ENCODE peak calls at places on chromosomes 1 and 21, in eight cellular contexts. One of them, this sample, is unnamed.

GRCh38 chr1:16068356-16069270 is 4.8 kb downstream of the FAM131C start:
- DNase-seq in tibial artery: peak
- DNase-seq in PC-9: no peak
- DNase-seq in Caco-2: no peak
- DNase-seq in cardiac fibroblast: peak
- DNase-seq in PC-3: no peak
- DNase-seq in neural progenitor cell: no peak
- DNase-seq in endothelial cell: no peak
- DNase-seq in this sample: no peak

GRCh38 chr21:14842641-14843040 is 222.2 kb downstream of the NRIP1 start:
- DNase-seq in tibial artery: no peak
- DNase-seq in PC-9: no peak
- DNase-seq in Caco-2: no peak
- DNase-seq in cardiac fibroblast: no peak
- DNase-seq in PC-3: no peak
- DNase-seq in neural progenitor cell: no peak
- DNase-seq in endothelial cell: no peak
- DNase-seq in this sample: no peak

GRCh38 chr21:20215959-20216358 is 782.2 kb upstream of the NCAM2 start:
- DNase-seq in tibial artery: no peak
- DNase-seq in PC-9: no peak
- DNase-seq in Caco-2: no peak
- DNase-seq in cardiac fibroblast: no peak
- DNase-seq in PC-3: no peak
- DNase-seq in neural progenitor cell: no peak
- DNase-seq in endothelial cell: no peak
- DNase-seq in this sample: no peak

GRCh38 chr1:247376659-247377058 is 39.3 kb upstream of the NLRP3 start:
- DNase-seq in tibial artery: no peak
- DNase-seq in PC-9: no peak
- DNase-seq in Caco-2: no peak
- DNase-seq in cardiac fibroblast: no peak
- DNase-seq in PC-3: no peak
- DNase-seq in neural progenitor cell: peak
- DNase-seq in endothelial cell: peak
- DNase-seq in this sample: no peak

GRCh38 chr1:32933742-32934322 is 30.8 kb downstream of the RNF19B start:
- DNase-seq in tibial artery: no peak
- DNase-seq in PC-9: peak
- DNase-seq in Caco-2: peak
- DNase-seq in cardiac fibroblast: peak
- DNase-seq in PC-3: peak
- DNase-seq in neural progenitor cell: peak
- DNase-seq in endothelial cell: peak
- DNase-seq in this sample: peak

GRCh38 chr1:100387644-100388350 is 35.5 kb downstream of the CDC14A start:
- DNase-seq in tibial artery: no peak
- DNase-seq in PC-9: no peak
- DNase-seq in Caco-2: no peak
- DNase-seq in cardiac fibroblast: peak
- DNase-seq in PC-3: no peak
- DNase-seq in neural progenitor cell: no peak
- DNase-seq in endothelial cell: no peak
- DNase-seq in this sample: no peak

GRCh38 chr1:81594211-81594610 is 206.5 kb upstream of the ADGRL2 start:
- DNase-seq in tibial artery: no peak
- DNase-seq in PC-9: no peak
- DNase-seq in Caco-2: no peak
- DNase-seq in cardiac fibroblast: no peak
- DNase-seq in PC-3: no peak
- DNase-seq in neural progenitor cell: no peak
- DNase-seq in endothelial cell: no peak
- DNase-seq in this sample: no peak

GRCh38 chr1:51236548-51237312 is 657 bp downstream of the RNF11 start:
- DNase-seq in tibial artery: peak
- DNase-seq in PC-9: peak
- DNase-seq in Caco-2: peak
- DNase-seq in cardiac fibroblast: peak
- DNase-seq in PC-3: peak
- DNase-seq in neural progenitor cell: peak
- DNase-seq in endothelial cell: peak
- DNase-seq in this sample: no peak

GRCh38 chr1:204286841-204287387 is 72.8 kb downstream of the PLEKHA6 start:
- DNase-seq in tibial artery: peak
- DNase-seq in PC-9: peak
- DNase-seq in Caco-2: peak
- DNase-seq in cardiac fibroblast: no peak
- DNase-seq in PC-3: peak
- DNase-seq in neural progenitor cell: no peak
- DNase-seq in endothelial cell: no peak
- DNase-seq in this sample: no peak

GRCh38 chr21:37710555-37711293 is 205.5 kb downstream of the KCNJ6 start:
- DNase-seq in tibial artery: peak
- DNase-seq in PC-9: no peak
- DNase-seq in Caco-2: no peak
- DNase-seq in cardiac fibroblast: peak
- DNase-seq in PC-3: peak
- DNase-seq in neural progenitor cell: no peak
- DNase-seq in endothelial cell: no peak
- DNase-seq in this sample: no peak

GRCh38 chr1:116678732-116679090 is 11.2 kb upstream of the IGSF3 start:
- DNase-seq in tibial artery: no peak
- DNase-seq in PC-9: no peak
- DNase-seq in Caco-2: no peak
- DNase-seq in cardiac fibroblast: no peak
- DNase-seq in PC-3: no peak
- DNase-seq in neural progenitor cell: no peak
- DNase-seq in endothelial cell: no peak
- DNase-seq in this sample: no peak

GRCh38 chr1:93681549-93682412 is at the start of gene BCAR3:
- DNase-seq in tibial artery: peak
- DNase-seq in PC-9: peak
- DNase-seq in Caco-2: peak
- DNase-seq in cardiac fibroblast: peak
- DNase-seq in PC-3: peak
- DNase-seq in neural progenitor cell: peak
- DNase-seq in endothelial cell: peak
- DNase-seq in this sample: no peak

GRCh38 chr1:164417016-164417704 is 141.8 kb upstream of the PBX1 start:
- DNase-seq in tibial artery: no peak
- DNase-seq in PC-9: no peak
- DNase-seq in Caco-2: no peak
- DNase-seq in cardiac fibroblast: no peak
- DNase-seq in PC-3: no peak
- DNase-seq in neural progenitor cell: no peak
- DNase-seq in endothelial cell: no peak
- DNase-seq in this sample: no peak

GRCh38 chr1:53508991-53509663 is 49.9 kb downstream of the DMRTB1 start:
- DNase-seq in tibial artery: no peak
- DNase-seq in PC-9: no peak
- DNase-seq in Caco-2: no peak
- DNase-seq in cardiac fibroblast: no peak
- DNase-seq in PC-3: no peak
- DNase-seq in neural progenitor cell: no peak
- DNase-seq in endothelial cell: no peak
- DNase-seq in this sample: no peak

GRCh38 chr1:118920124-118920675 is 67.9 kb downstream of the TBX15 start:
- DNase-seq in tibial artery: no peak
- DNase-seq in PC-9: no peak
- DNase-seq in Caco-2: no peak
- DNase-seq in cardiac fibroblast: peak
- DNase-seq in PC-3: no peak
- DNase-seq in neural progenitor cell: no peak
- DNase-seq in endothelial cell: no peak
- DNase-seq in this sample: no peak

GRCh38 chr1:21447311-21447710 is 7.4 kb downstream of the NBPF3 start:
- DNase-seq in tibial artery: no peak
- DNase-seq in PC-9: no peak
- DNase-seq in Caco-2: no peak
- DNase-seq in cardiac fibroblast: no peak
- DNase-seq in PC-3: no peak
- DNase-seq in neural progenitor cell: no peak
- DNase-seq in endothelial cell: no peak
- DNase-seq in this sample: no peak

GRCh38 chr1:219317762-219318353 is 144.2 kb downstream of the LYPLAL1 start:
- DNase-seq in tibial artery: no peak
- DNase-seq in PC-9: no peak
- DNase-seq in Caco-2: peak
- DNase-seq in cardiac fibroblast: peak
- DNase-seq in PC-3: peak
- DNase-seq in neural progenitor cell: peak
- DNase-seq in endothelial cell: peak
- DNase-seq in this sample: no peak

GRCh38 chr1:23790696-23791433 is at the start of gene LYPLA2:
- DNase-seq in tibial artery: peak
- DNase-seq in PC-9: peak
- DNase-seq in Caco-2: peak
- DNase-seq in cardiac fibroblast: peak
- DNase-seq in PC-3: peak
- DNase-seq in neural progenitor cell: peak
- DNase-seq in endothelial cell: peak
- DNase-seq in this sample: peak

DNA sequence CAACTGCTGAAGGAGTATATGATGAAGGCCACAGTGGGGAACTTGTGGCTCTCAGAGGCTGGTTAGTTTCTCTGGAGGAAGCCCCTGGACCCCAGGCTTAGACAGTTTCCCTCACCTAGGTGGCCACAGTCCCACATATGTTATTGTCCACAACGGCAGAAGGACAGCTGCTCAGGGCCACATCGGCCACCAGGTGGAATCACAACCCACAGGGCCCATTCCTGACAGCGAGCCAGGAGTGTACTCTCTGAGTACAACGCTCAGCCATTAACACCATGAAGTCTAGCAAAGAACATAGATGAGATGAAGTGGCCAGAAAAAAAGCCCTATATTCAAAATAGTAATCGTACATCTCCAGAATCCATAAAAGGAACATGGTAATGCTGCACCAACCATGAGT is 383.1 kb downstream of the HHAT start:
- DNase-seq in tibial artery: no peak
- DNase-seq in PC-9: no peak
- DNase-seq in Caco-2: no peak
- DNase-seq in cardiac fibroblast: no peak
- DNase-seq in PC-3: no peak
- DNase-seq in neural progenitor cell: no peak
- DNase-seq in endothelial cell: peak
- DNase-seq in this sample: no peak
- TF ChIP-seq CTCF in tibial artery: no peak
- TF ChIP-seq CTCF in PC-9: no peak
- TF ChIP-seq CTCF in Caco-2: peak
- TF ChIP-seq CTCF in cardiac fibroblast: no peak
- TF ChIP-seq CTCF in PC-3: no peak
- TF ChIP-seq CTCF in neural progenitor cell: peak
- TF ChIP-seq CTCF in endothelial cell: no peak
- TF ChIP-seq CTCF in this sample: no peak

GRCh38 chr1:168637350-168637991 is 61.1 kb downstream of the XCL1 start:
- DNase-seq in tibial artery: no peak
- DNase-seq in PC-9: no peak
- DNase-seq in Caco-2: no peak
- DNase-seq in cardiac fibroblast: peak
- DNase-seq in PC-3: peak
- DNase-seq in neural progenitor cell: peak
- DNase-seq in endothelial cell: peak
- DNase-seq in this sample: peak
- TF ChIP-seq CTCF in tibial artery: peak
- TF ChIP-seq CTCF in PC-9: peak
- TF ChIP-seq CTCF in Caco-2: peak
- TF ChIP-seq CTCF in cardiac fibroblast: peak
- TF ChIP-seq CTCF in PC-3: peak
- TF ChIP-seq CTCF in neural progenitor cell: peak
- TF ChIP-seq CTCF in endothelial cell: peak
- TF ChIP-seq CTCF in this sample: peak

GRCh38 chr1:207181838-207182237 is 77.8 kb downstream of the C4BPA start:
- DNase-seq in tibial artery: no peak
- DNase-seq in PC-9: no peak
- DNase-seq in Caco-2: no peak
- DNase-seq in cardiac fibroblast: peak
- DNase-seq in PC-3: peak
- DNase-seq in neural progenitor cell: no peak
- DNase-seq in endothelial cell: no peak
- DNase-seq in this sample: no peak
- TF ChIP-seq CTCF in tibial artery: no peak
- TF ChIP-seq CTCF in PC-9: peak
- TF ChIP-seq CTCF in Caco-2: peak
- TF ChIP-seq CTCF in cardiac fibroblast: peak
- TF ChIP-seq CTCF in PC-3: peak
- TF ChIP-seq CTCF in neural progenitor cell: no peak
- TF ChIP-seq CTCF in endothelial cell: no peak
- TF ChIP-seq CTCF in this sample: peak

GRCh38 chr1:206911064-206911663 is 10.6 kb downstream of the FCMR start:
- DNase-seq in tibial artery: peak
- DNase-seq in PC-9: peak
- DNase-seq in Caco-2: no peak
- DNase-seq in cardiac fibroblast: peak
- DNase-seq in PC-3: peak
- DNase-seq in neural progenitor cell: peak
- DNase-seq in endothelial cell: peak
- DNase-seq in this sample: peak

GRCh38 chr1:206908038-206908437 is 10.8 kb downstream of the IL24 start:
- DNase-seq in tibial artery: peak
- DNase-seq in PC-9: no peak
- DNase-seq in Caco-2: no peak
- DNase-seq in cardiac fibroblast: no peak
- DNase-seq in PC-3: peak
- DNase-seq in neural progenitor cell: no peak
- DNase-seq in endothelial cell: no peak
- DNase-seq in this sample: no peak

GRCh38 chr1:206909883-206910318 is 11.8 kb downstream of the FCMR start:
- DNase-seq in tibial artery: peak
- DNase-seq in PC-9: no peak
- DNase-seq in Caco-2: no peak
- DNase-seq in cardiac fibroblast: no peak
- DNase-seq in PC-3: no peak
- DNase-seq in neural progenitor cell: peak
- DNase-seq in endothelial cell: peak
- DNase-seq in this sample: no peak

GRCh38 chr1:206907304-206907991 is 10.2 kb downstream of the IL24 start:
- DNase-seq in tibial artery: peak
- DNase-seq in PC-9: no peak
- DNase-seq in Caco-2: no peak
- DNase-seq in cardiac fibroblast: no peak
- DNase-seq in PC-3: no peak
- DNase-seq in neural progenitor cell: peak
- DNase-seq in endothelial cell: peak
- DNase-seq in this sample: no peak

DNA sequence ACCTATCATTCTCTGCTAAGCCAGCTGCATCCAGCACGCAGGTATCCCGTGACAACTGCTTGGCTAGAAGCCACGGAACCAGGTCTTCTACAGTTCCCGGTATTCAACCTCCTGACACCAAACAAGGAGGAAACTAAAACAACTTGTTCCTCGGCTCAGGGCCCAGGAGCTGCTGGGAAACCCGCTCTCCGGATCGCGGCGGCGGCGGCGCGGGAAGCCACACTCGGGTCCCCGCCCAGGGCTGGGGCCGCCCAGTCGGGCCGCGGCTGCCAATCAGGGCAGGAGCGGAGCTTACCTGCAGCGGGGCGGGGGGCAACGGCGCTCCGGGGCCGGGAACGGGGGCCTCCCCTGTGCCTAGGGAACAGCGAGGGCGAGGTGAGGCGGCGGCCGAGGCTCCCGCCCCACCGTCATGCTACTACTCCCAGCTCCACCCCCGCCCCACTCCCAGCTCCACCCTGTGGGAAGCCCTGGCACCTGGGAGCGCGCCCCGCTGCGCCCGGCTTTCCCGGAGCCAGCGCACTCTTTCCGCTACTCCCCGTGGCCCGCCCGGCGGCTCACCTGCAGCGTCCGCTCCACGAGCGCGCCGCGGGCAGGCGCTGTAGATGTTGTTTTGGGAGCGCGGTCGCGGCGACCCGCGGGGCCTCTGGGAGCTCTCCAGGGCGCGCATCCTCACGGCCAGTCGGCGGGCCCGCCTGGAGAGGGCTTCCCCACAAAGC is 12.1 kb downstream of the IL24 start:
- DNase-seq in tibial artery: peak
- DNase-seq in PC-9: peak
- DNase-seq in Caco-2: peak
- DNase-seq in cardiac fibroblast: no peak
- DNase-seq in PC-3: peak
- DNase-seq in neural progenitor cell: peak
- DNase-seq in endothelial cell: peak
- DNase-seq in this sample: no peak
- TF ChIP-seq CTCF in tibial artery: no peak
- TF ChIP-seq CTCF in PC-9: no peak
- TF ChIP-seq CTCF in Caco-2: no peak
- TF ChIP-seq CTCF in cardiac fibroblast: no peak
- TF ChIP-seq CTCF in PC-3: peak
- TF ChIP-seq CTCF in neural progenitor cell: no peak
- TF ChIP-seq CTCF in endothelial cell: no peak
- TF ChIP-seq CTCF in this sample: no peak